ENCODE peak calls at places on chromosomes 7 and 10, in four cellular contexts. P is H1, C is K562, I is HepG2. W is an unnamed sample.

GRCh38 chr10:3179174-3179573 is 6.6 kb upstream of the PITRM1 start:
- DNase-seq in P (no peak), C (no peak), I (no peak), W (no peak)

GRCh38 chr7:121003986-121004685 is 15.6 kb downstream of the CPED1 start:
- DNase-seq in P (no peak), C (no peak), I (no peak), W (no peak)

GRCh38 chr7:119984247-119984646 is 288.7 kb upstream of the KCND2 start:
- DNase-seq in P (no peak), C (no peak), I (no peak), W (no peak)

GRCh38 chr10:113045155-113046055 is 95.4 kb downstream of the TCF7L2 start:
- DNase-seq in P (no peak), C (no peak), I (no peak), W (no peak)

GRCh38 chr10:62636825-62637248 is 167.7 kb upstream of the ADO start:
- DNase-seq in P (no peak), C (no peak), I (no peak), W (no peak)

GRCh38 chr7:66597472-66597871 is 31.2 kb upstream of the KCTD7 start:
- DNase-seq in P (no peak), C (no peak), I (no peak), W (no peak)

GRCh38 chr10:69696073-69696731 is 66.2 kb downstream of the FAM241B start:
- DNase-seq in P (peak; percentile 58), C (peak; percentile 86), I (peak; percentile 70), W (peak; percentile 58)

GRCh38 chr10:76684968-76685367 is 952.6 kb downstream of the KCNMA1 start:
- DNase-seq in P (no peak), C (no peak), I (no peak), W (no peak)

GRCh38 chr10:3525832-3526449 is 259.1 kb downstream of the KLF6 start:
- DNase-seq in P (no peak), C (peak; percentile 41), I (peak; percentile 13), W (no peak)

GRCh38 chr10:17504547-17505245 is 50.3 kb upstream of the ST8SIA6 start:
- DNase-seq in P (no peak), C (no peak), I (no peak), W (no peak)

GRCh38 chr10:52280051-52280450 is 34.0 kb upstream of the DKK1 start:
- DNase-seq in P (no peak), C (no peak), I (no peak), W (no peak)

DNA sequence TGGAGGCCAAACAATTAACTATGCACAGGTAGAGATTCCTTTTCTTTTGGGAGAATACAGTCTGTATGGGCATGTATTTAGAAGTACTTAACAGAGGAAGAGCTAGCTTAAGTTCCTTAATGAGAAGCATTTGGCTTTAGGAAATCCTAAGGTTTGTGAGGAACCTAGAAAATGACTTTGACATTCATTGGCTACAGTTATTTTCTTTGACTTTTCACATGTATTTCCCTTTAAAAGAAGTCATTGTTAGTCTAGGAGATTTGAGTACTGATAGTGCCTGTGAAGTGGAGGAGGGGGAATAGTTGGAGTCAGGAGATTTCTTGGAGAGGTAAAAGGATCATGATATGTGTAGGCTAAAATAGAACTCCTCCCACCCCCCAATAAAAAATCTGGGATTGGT is 3.6 kb downstream of the HELLS start:
- DNase-seq in P (no peak), C (no peak), I (no peak), W (no peak)
- TF ChIP-seq ATF2 in P (no peak), C (no peak), I (no peak), W (no peak)

GRCh38 chr10:133530506-133530905 is 3.3 kb downstream of the CYP2E1 start:
- DNase-seq in P (no peak), C (no peak), I (no peak), W (no peak)
- TF ChIP-seq JUN in P (no peak), C (no peak), I (no peak), W (no peak)

GRCh38 chr7:12623885-12624498 is 53.5 kb downstream of the SCIN start:
- DNase-seq in P (no peak), C (peak; percentile 21), I (no peak), W (no peak)
- TF ChIP-seq ATF2 in P (no peak), C (no peak), I (no peak), W (no peak)

GRCh38 chr7:20244334-20244733 is 27.1 kb upstream of the MACC1 start:
- DNase-seq in P (no peak), C (no peak), I (no peak), W (no peak)

GRCh38 chr7:20240080-20240926 is 23.1 kb upstream of the MACC1 start:
- DNase-seq in P (no peak), C (no peak), I (no peak), W (no peak)

GRCh38 chr7:20238754-20239324 is 21.7 kb upstream of the MACC1 start:
- DNase-seq in P (no peak), C (peak; percentile 55), I (no peak), W (no peak)

GRCh38 chr7:20238268-20238753 is 21.1 kb upstream of the MACC1 start:
- DNase-seq in P (no peak), C (no peak), I (no peak), W (no peak)

DNA sequence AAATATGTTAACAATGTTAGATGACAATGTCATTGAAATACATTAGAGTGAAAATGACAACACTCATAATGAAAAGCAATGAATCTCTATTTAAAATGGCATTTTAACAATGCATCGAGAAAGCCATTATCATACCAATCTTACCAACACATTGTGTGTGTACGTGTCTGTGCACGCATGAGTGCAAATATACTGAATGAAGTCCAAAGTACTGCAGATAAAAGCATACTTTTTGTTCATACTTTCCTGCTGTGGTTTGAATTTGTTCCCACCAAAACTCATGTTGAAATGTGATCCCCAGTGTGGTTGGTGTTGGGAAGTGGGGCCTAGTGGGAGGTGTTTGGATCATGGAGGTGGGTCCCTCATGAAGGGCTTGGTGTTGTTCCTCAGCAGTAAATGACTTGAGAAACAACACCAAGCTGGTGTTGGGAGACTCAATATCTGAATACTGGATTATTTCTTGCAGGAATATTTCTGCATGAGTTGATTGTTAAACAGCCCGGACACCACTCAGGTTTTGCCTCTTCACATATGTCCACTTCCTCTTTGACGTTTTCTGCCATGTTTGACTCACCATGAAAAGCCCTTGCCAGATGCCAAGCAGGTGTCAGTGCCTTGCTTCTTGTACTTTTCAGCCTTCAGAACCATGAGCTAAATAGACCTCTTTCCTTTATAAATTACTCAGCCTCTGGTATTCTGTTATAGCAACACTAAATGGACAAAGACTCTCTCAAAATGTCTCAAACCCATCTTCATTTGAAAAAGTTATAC is 24.5 kb upstream of the MACC1 start:
- DNase-seq in P (no peak), C (no peak), I (peak; percentile 20), W (no peak)
- TF ChIP-seq JUN in P (no peak), C (no peak), I (no peak), W (no peak)

GRCh38 chr10:5779753-5780152 is 33.5 kb downstream of the GDI2 start:
- DNase-seq in P (no peak), C (no peak), I (no peak), W (no peak)
- TF ChIP-seq ATF2 in P (no peak), C (no peak), I (no peak), W (no peak)